ENCODE peak calls at places on chromosomes 1 and 21, in ten cellular contexts. J, B, Z, A, I, R, O, U, G and Y are unnamed samples. For H3K27me3, the result is how much of the 10 kb centered on the place peaks cover.

GRCh38 chr1:160777486-160778089 is 18.4 kb upstream of the LY9 start:
- DNase-seq in R (no peak), O (no peak), B (no peak), J (no peak), U (no peak), I (peak), Z (peak), G (peak), A (peak), Y (peak)

GRCh38 chr1:22132517-22133235 is 10.2 kb downstream of the WNT4 start:
- DNase-seq in A (peak), B (no peak), U (no peak), O (peak), Z (no peak), R (peak), G (no peak), J (peak), I (no peak), Y (no peak)

GRCh38 chr21:45882641-45883040 is 98.9 kb upstream of the COL6A1 start:
- DNase-seq in B (no peak), G (no peak), U (no peak), I (no peak), Z (no peak), R (no peak), O (no peak), J (no peak), A (no peak), Y (no peak)

GRCh38 chr1:30855686-30856259 is 52.8 kb downstream of the SDC3 start:
- DNase-seq in Z (no peak), R (no peak), J (no peak), O (no peak), I (no peak), B (no peak), A (no peak), U (no peak), G (no peak), Y (no peak)

GRCh38 chr1:1194723-1195122 is 11.7 kb downstream of the TNFRSF18 start:
- DNase-seq in I (no peak), U (no peak), Z (no peak), J (no peak), A (no peak), R (no peak), O (no peak), G (no peak), B (no peak), Y (no peak)

GRCh38 chr1:40880813-40881549 is 18.8 kb upstream of the CITED4 start:
- DNase-seq in Z (no peak), R (no peak), I (no peak), U (no peak), G (no peak), O (no peak), B (no peak), A (no peak), J (no peak), Y (no peak)

GRCh38 chr1:59046730-59047157 is 250.2 kb upstream of the FGGY start:
- DNase-seq in Z (no peak), R (no peak), B (no peak), I (no peak), A (no peak), G (no peak), J (no peak), U (no peak), O (no peak), Y (no peak)

GRCh38 chr21:25313891-25314646 is 293.2 kb downstream of the MRPL39 start:
- DNase-seq in A (peak), U (no peak), J (no peak), O (peak), Z (peak), G (no peak), R (no peak), B (no peak), I (no peak), Y (no peak)

GRCh38 chr1:12215118-12215517 is 14.7 kb upstream of the VPS13D start:
- DNase-seq in B (no peak), Z (no peak), U (no peak), R (no peak), O (no peak), J (no peak), A (no peak), G (no peak), I (no peak), Y (no peak)

GRCh38 chr1:227903614-227904501 is 43.9 kb downstream of the WNT9A start:
- DNase-seq in A (no peak), B (peak), J (no peak), G (no peak), O (no peak), R (no peak), U (peak), Z (no peak), I (no peak), Y (no peak)

GRCh38 chr1:12594966-12595838 is 22.8 kb downstream of the DHRS3 start:
- DNase-seq in O (peak), A (peak), G (peak), J (no peak), R (peak), U (peak), B (peak), I (peak), Z (peak), Y (no peak)

GRCh38 chr1:229197225-229197677 is 73.7 kb upstream of the RAB4A start:
- DNase-seq in J (no peak), I (no peak), B (no peak), A (no peak), U (no peak), O (no peak), Z (no peak), R (no peak), G (no peak), Y (no peak)

GRCh38 chr1:156320560-156320959 is 17.5 kb downstream of the CCT3 start:
- DNase-seq in Z (no peak), O (no peak), U (no peak), R (no peak), I (no peak), A (peak), B (no peak), G (no peak), J (no peak), Y (no peak)

GRCh38 chr1:62335656-62336055 is 16.4 kb upstream of the KANK4 start:
- DNase-seq in G (peak), Z (no peak), J (no peak), O (no peak), B (no peak), I (no peak), R (no peak), U (no peak), A (no peak), Y (no peak)

GRCh38 chr1:61397915-61398314 is 315.6 kb downstream of the NFIA start:
- DNase-seq in G (no peak), U (no peak), J (no peak), B (no peak), I (no peak), A (no peak), R (no peak), Z (no peak), O (peak), Y (no peak)

GRCh38 chr1:45299981-45300668 is 26.6 kb upstream of the HPDL start:
- DNase-seq in J (no peak), I (peak), B (no peak), O (peak), G (peak), U (no peak), A (peak), Z (peak), R (peak), Y (no peak)

GRCh38 chr1:3507636-3508275 is 53.3 kb downstream of the ARHGEF16 start:
- DNase-seq in I (no peak), R (no peak), G (no peak), Z (no peak), A (no peak), O (no peak), U (peak), B (no peak), J (no peak), Y (no peak)

GRCh38 chr21:42525676-42526378 is 12.2 kb downstream of the SLC37A1 start:
- DNase-seq in O (no peak), U (no peak), A (no peak), I (no peak), R (no peak), B (no peak), Z (no peak), J (no peak), G (no peak), Y (no peak)

GRCh38 chr1:232218955-232219865 is 410.7 kb downstream of the SIPA1L2 start:
- DNase-seq in B (no peak), Z (no peak), J (no peak), G (no peak), U (peak), O (no peak), R (no peak), A (no peak), I (no peak), Y (no peak)

GRCh38 chr1:188128761-188129160 is 1300.0 kb downstream of the PLA2G4A start:
- DNase-seq in R (no peak), B (no peak), O (no peak), Z (no peak), U (peak), A (peak), J (peak), I (no peak), G (peak), Y (no peak)

GRCh38 chr1:53183277-53183990 is 13.2 kb upstream of the CPT2 start:
- DNase-seq in B (no peak), J (no peak), A (no peak), G (no peak), O (no peak), Z (no peak), R (no peak), U (no peak), I (peak), Y (no peak)

GRCh38 chr1:165075725-165076370 is 280.7 kb downstream of the LMX1A start:
- DNase-seq in R (no peak), I (no peak), U (no peak), A (peak), B (no peak), G (peak), O (peak), J (no peak), Z (peak), Y (no peak)

GRCh38 chr1:160537714-160538665 is 14.9 kb upstream of the SLAMF6 start:
- DNase-seq in U (no peak), O (no peak), I (no peak), A (no peak), G (no peak), J (no peak), B (no peak), Z (no peak), R (no peak), Y (no peak)

GRCh38 chr1:45001011-45001481 is 10.1 kb downstream of the HECTD3 start:
- DNase-seq in O (no peak), Z (no peak), J (no peak), U (no peak), A (no peak), I (no peak), B (peak), G (no peak), R (peak), Y (no peak)

GRCh38 chr1:54885863-54886723 is 902 bp downstream of the DHCR24 start:
- DNase-seq in B (peak), O (no peak), Z (peak), G (no peak), U (peak), A (peak), I (peak), J (no peak), R (no peak), Y (no peak)

GRCh38 chr1:204103121-204103741 is 30.3 kb downstream of the SOX13 start:
- DNase-seq in J (no peak), I (no peak), U (no peak), Z (no peak), G (no peak), B (no peak), A (no peak), O (peak), R (no peak), Y (no peak)

GRCh38 chr1:93827633-93828436 is 51.2 kb downstream of the DNTTIP2 start:
- DNase-seq in O (no peak), R (no peak), A (peak), U (no peak), G (no peak), I (no peak), B (no peak), J (no peak), Z (no peak), Y (no peak)

GRCh38 chr1:52836035-52836434 is 6.5 kb upstream of the ZYG11A start:
- DNase-seq in A (no peak), Z (no peak), R (no peak), G (no peak), O (no peak), B (no peak), U (no peak), J (no peak), I (no peak), Y (no peak)

GRCh38 chr1:68010094-68010493 is 40.3 kb downstream of the DIRAS3 start:
- DNase-seq in Z (peak), R (no peak), B (no peak), O (no peak), U (no peak), I (no peak), J (no peak), A (peak), G (no peak), Y (no peak)

GRCh38 chr1:42747125-42747524 is 7.1 kb upstream of the CLDN19 start:
- DNase-seq in A (peak), Z (peak), G (peak), R (no peak), I (peak), O (no peak), U (no peak), J (no peak), B (no peak), Y (no peak)

GRCh38 chr1:226950316-226950715 is 10.2 kb downstream of the COQ8A start:
- DNase-seq in U (no peak), I (no peak), Z (no peak), B (no peak), J (no peak), R (no peak), A (no peak), O (no peak), G (no peak), Y (no peak)

GRCh38 chr1:185926562-185926961 is 192.4 kb downstream of the HMCN1 start:
- DNase-seq in J (no peak), Z (no peak), R (no peak), G (no peak), U (no peak), O (peak), I (no peak), A (no peak), B (no peak), Y (no peak)

GRCh38 chr1:116674761-116675160 is 7.2 kb upstream of the IGSF3 start:
- DNase-seq in R (no peak), I (no peak), A (peak), Z (no peak), U (no peak), B (no peak), J (no peak), O (no peak), G (no peak), Y (no peak)

GRCh38 chr1:145983206-145983675 is 13.1 kb downstream of the TXNIP start:
- DNase-seq in U (peak), A (peak), J (no peak), I (peak), B (no peak), R (no peak), G (no peak), Z (no peak), O (no peak), Y (no peak)

GRCh38 chr1:12556368-12556930 is 61.6 kb downstream of the DHRS3 start:
- DNase-seq in Z (no peak), A (no peak), B (peak), R (peak), J (peak), G (no peak), O (peak), I (no peak), U (no peak), Y (no peak)

GRCh38 chr1:113101588-113101987 is 28.6 kb downstream of the LRIG2 start:
- DNase-seq in A (peak), R (no peak), I (no peak), J (no peak), O (peak), U (no peak), B (no peak), G (no peak), Z (no peak), Y (no peak)

GRCh38 chr1:27106561-27107323 is 48.2 kb downstream of the SLC9A1 start:
- DNase-seq in O (no peak), Z (no peak), R (peak), U (no peak), G (no peak), J (no peak), A (no peak), B (no peak), I (no peak), Y (no peak)

DNA sequence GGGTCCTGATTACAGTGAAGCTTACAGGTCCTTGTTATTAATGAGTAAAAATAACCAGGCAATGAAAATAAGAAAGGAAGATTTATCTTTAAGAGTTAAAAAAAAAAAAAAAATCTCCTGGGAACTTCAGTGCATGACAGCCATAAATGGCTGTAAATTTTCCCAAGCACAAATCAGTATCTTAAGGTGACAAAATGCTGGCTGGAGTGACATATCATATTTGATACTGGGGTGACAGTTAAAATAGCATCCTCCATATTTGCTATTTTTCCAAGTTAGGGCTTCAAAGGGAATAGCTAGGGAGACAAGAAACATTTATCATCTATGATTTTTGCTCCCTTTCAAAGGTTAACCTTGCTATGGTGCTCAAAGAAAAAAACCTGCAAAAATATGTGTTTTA is 226.6 kb downstream of the PRDM2 start:
- DNase-seq in B (no peak), O (no peak), J (no peak), U (no peak), Z (no peak), G (no peak), I (no peak), A (no peak), R (no peak), Y (no peak)
- H3K27me3 ChIP-seq in B (under half), O (under half), J (under half), U (under half), Z (under half), G (under half), I (under half), A (under half), R (under half), Y (under half)

GRCh38 chr1:111448482-111448917 is 556 bp downstream of the WDR77 start:
- DNase-seq in G (no peak), I (peak), U (no peak), A (peak), B (no peak), O (no peak), R (no peak), Z (no peak), J (peak), Y (no peak)

GRCh38 chr1:111450185-111450584 is 921 bp downstream of the ATP5PB start:
- DNase-seq in O (no peak), A (no peak), I (no peak), U (no peak), R (no peak), J (no peak), Z (no peak), G (no peak), B (no peak), Y (no peak)

GRCh38 chr1:111449703-111450017 is 396 bp downstream of the ATP5PB start:
- DNase-seq in G (no peak), Z (no peak), J (no peak), R (no peak), U (no peak), A (no peak), B (no peak), I (no peak), O (no peak), Y (no peak)

GRCh38 chr1:111446967-111447892 is 1.8 kb downstream of the WDR77 start:
- DNase-seq in R (no peak), U (no peak), B (no peak), J (no peak), G (no peak), I (peak), Z (no peak), O (no peak), A (no peak), Y (no peak)

GRCh38 chr1:111448918-111449702 is at the start of the genes ATP5PB and WDR77:
- DNase-seq in U (peak), G (peak), J (peak), O (peak), Z (peak), I (peak), A (peak), B (peak), R (peak), Y (peak)
- H3K27me3 ChIP-seq in U (under half), G (under half), J (under half), O (under half), Z (under half), I (under half), A (under half), B (under half), R (under half), Y (under half)

DNA sequence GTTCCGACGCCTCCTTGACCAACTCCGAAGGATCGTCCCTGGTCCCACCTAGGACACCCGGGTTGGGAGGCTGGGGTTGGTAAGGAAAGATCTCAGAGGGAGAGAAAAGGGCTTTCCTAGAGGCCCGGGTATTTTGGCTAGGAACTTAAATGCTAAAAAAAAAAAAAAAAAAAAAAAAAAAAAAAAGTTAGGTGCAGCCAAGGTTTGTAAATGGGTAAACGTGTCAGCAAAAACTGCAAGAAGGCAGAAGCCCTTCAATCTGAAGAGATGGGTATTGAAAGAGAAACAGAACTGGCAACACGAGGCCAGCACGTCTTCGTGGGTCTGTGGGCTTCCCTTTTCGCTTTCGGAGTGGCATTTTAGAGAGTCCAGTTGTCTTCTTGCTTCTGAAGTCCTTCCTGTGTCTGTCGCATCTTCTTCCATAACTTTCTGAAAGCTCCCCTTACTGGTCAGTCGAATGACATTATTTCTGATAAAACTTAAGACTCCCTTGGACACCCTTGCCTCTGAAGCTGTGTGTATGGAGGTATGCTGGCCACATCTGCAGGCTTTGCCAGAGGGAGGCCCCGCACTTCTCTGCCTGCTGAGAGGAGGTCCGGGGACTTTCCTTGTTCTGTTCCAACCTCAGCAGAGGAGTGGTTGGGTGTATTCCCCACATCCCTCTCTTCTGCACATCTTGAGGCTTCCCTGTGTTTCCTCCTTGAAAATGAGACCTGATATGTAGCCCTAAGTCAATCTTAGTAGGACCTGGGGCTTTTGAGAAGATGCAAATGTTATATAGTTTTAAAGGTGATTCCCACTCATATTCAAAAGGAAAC is 745 bp downstream of the RCSD1 start:
- DNase-seq in R (no peak), J (no peak), Z (no peak), A (no peak), B (no peak), I (no peak), U (no peak), O (no peak), G (no peak), Y (no peak)
- H3K27me3 ChIP-seq in R (under half), J (under half), Z (under half), A (under half), B (under half), I (under half), U (under half), O (under half), G (under half), Y (under half)

DNA sequence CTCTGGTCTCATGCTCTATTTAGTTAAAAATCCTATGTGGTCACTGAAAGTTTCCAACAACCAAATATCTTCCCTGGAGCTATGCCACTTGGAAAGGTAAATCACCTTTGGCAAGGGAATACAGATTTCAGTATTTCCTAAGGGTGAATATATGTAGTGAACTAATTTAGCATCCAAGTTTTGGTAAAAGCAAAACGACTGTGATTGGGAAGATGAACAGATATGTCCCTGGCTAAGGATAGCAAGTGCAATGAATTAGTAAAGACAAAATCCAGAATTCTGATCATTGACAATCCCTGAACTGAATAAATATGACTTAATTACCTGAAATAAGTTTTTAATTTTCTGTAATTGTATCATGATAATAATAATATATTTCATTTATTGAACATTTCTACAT is at the start of gene OR2T33:
- DNase-seq in B (no peak), A (no peak), J (no peak), G (no peak), R (no peak), I (no peak), U (no peak), Z (no peak), O (no peak), Y (no peak)
- H3K27me3 ChIP-seq in B (under half), A (under half), J (under half), G (under half), R (under half), I (under half), U (under half), Z (under half), O (under half), Y (under half)

DNA sequence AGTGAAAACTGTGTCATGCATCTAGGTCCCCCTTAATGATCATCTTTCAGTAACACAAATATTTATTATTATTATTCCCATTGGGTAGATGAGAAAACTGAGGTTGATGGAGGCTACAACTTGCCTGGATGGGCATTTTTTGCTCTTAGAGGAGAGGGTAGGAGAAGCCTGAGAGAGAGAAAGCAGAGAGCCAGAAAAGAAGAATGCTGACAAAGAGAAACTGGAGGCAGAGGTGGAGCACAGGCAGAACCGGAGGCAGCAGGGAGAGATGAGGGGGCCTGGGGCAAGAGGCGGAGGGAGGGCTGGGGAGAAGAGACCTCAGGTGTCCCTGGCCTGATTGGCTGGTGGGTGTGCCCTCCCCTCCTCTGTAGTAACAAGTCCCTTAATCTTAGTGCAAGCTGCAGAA is 4.1 kb downstream of the BLACAT1 start:
- DNase-seq in J (no peak), U (no peak), O (no peak), Z (no peak), I (no peak), A (no peak), G (peak), R (no peak), B (no peak), Y (no peak)
- H3K27me3 ChIP-seq in J (under half), U (under half), O (half or more), Z (half or more), I (under half), A (under half), G (under half), R (under half), B (half or more), Y (under half)